ENCODE peak calls at places on chromosomes 1 and 21, in four cellular contexts. O is K562, H is HepG2, Q is GM12878. Y is an unnamed sample.

GRCh38 chr1:56940039-56940438 is 25.8 kb downstream of the C8B start:
- DNase-seq in O (no peak), H (no peak), Q (no peak), Y (no peak)

GRCh38 chr1:193927550-193927949 is 741.1 kb upstream of the B3GALT2 start:
- DNase-seq in O (no peak), H (no peak), Q (no peak), Y (no peak)

GRCh38 chr1:171233183-171233582 is 15.1 kb upstream of the FMO1 start:
- DNase-seq in O (no peak), H (no peak), Q (no peak), Y (no peak)

GRCh38 chr1:115299266-115299665 is 38.8 kb downstream of the NGF start:
- DNase-seq in O (no peak), H (no peak), Q (no peak), Y (no peak)

GRCh38 chr1:89363196-89363595 is 663 bp upstream of the GBP6 start:
- DNase-seq in O (no peak), H (no peak), Q (peak; percentile 42), Y (no peak)

GRCh38 chr21:42855143-42855936 is 24.0 kb downstream of the WDR4 start:
- DNase-seq in O (no peak), H (no peak), Q (no peak), Y (no peak)

GRCh38 chr1:18915341-18915740 is 13.0 kb upstream of the ALDH4A1 start:
- DNase-seq in O (no peak), H (no peak), Q (no peak), Y (no peak)

GRCh38 chr1:245440933-245441332 is 286.1 kb downstream of the KIF26B start:
- DNase-seq in O (no peak), H (no peak), Q (no peak), Y (no peak)

GRCh38 chr21:32976791-32977190 is 48.9 kb upstream of the OLIG2 start:
- DNase-seq in O (no peak), H (no peak), Q (no peak), Y (no peak)

GRCh38 chr1:87061742-87062156 is 147.3 kb downstream of the HS2ST1 start:
- DNase-seq in O (no peak), H (no peak), Q (peak; percentile 66), Y (no peak)

GRCh38 chr1:53384796-53385195 is 56.9 kb upstream of the LRP8 start:
- DNase-seq in O (no peak), H (no peak), Q (no peak), Y (no peak)

GRCh38 chr1:33599516-33600115 is 127.2 kb downstream of the ZSCAN20 start:
- DNase-seq in O (no peak), H (no peak), Q (no peak), Y (no peak)

DNA sequence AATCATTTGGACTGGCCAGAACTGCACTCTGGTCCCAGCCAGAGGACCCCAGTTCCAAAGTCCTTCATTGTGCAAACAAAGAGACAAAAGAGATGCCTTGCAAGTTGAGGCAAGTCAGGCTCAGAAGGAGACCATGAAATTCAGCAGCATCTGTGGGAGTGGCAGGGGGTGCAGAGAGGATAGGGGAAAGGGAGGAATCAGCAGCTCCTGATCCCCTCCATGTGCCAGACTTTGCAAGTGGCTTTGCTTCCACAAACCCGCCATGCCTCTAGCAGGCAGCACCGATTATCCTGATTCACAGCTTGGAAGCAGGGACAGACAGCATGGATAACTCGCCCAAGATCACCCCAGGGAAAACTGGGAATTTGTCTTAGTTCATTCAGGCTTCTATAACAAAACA is 2.1 kb upstream of the CAPN9 start:
- DNase-seq in O (no peak), H (no peak), Q (no peak), Y (no peak)
- TF ChIP-seq ATF3 in O (no peak), H (no peak), Q (no peak), Y (no peak)

GRCh38 chr1:152513081-152513480 is 1.2 kb upstream of the CRCT1 start:
- DNase-seq in O (no peak), H (no peak), Q (no peak), Y (no peak)

GRCh38 chr1:152517237-152517811 is 3.0 kb downstream of the CRCT1 start:
- DNase-seq in O (no peak), H (no peak), Q (no peak), Y (no peak)

GRCh38 chr1:152515454-152515823 is 1.2 kb downstream of the CRCT1 start:
- DNase-seq in O (no peak), H (no peak), Q (no peak), Y (no peak)

GRCh38 chr1:152516082-152516481 is 1.8 kb downstream of the CRCT1 start:
- DNase-seq in O (no peak), H (no peak), Q (no peak), Y (no peak)

DNA sequence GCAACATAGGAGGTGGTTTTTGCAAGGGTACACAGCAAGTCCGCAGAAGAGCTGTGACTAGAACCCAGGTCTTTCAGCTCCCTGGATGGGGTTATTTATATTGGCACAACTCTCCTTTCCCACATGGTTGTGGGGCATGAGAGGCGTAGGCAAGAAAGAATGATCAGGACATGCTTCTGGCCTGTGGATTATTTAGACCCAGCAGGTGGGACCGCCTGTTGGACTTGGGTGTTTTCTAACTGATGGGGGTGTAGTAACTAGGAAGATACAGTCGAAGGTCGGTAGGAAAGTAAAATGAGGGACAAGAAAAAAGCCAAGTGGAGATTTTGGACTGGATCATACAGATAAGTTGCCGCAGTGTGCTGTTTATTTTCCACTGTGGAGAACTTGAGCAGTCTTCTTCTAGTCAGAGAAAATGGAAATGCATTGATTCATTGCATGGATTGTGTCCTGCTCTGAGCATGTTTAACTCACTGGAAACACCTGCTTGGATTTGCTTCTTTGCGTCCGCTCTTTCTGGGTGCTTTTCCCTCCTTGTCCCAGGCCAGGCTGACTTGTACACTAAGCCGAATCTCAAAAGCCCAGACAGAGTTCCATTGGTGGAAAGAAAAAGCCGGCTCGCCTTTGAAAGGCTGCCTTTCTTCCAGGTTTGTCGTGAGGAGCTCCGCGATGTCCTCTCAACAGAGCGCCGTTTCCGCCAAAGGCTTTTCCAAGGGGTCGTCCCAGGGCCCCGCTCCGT is 602 bp downstream of the CRCT1 start:
- DNase-seq in O (no peak), H (no peak), Q (no peak), Y (no peak)
- TF ChIP-seq NR2C2 in O (no peak), H (no peak), Q (no peak), Y (no peak)

GRCh38 chr1:75764057-75764655 is 21.9 kb upstream of the RABGGTB start:
- DNase-seq in O (peak; percentile 46), H (no peak), Q (no peak), Y (no peak)
- TF ChIP-seq ATF3 in O (no peak), H (no peak), Q (no peak), Y (no peak)

DNA sequence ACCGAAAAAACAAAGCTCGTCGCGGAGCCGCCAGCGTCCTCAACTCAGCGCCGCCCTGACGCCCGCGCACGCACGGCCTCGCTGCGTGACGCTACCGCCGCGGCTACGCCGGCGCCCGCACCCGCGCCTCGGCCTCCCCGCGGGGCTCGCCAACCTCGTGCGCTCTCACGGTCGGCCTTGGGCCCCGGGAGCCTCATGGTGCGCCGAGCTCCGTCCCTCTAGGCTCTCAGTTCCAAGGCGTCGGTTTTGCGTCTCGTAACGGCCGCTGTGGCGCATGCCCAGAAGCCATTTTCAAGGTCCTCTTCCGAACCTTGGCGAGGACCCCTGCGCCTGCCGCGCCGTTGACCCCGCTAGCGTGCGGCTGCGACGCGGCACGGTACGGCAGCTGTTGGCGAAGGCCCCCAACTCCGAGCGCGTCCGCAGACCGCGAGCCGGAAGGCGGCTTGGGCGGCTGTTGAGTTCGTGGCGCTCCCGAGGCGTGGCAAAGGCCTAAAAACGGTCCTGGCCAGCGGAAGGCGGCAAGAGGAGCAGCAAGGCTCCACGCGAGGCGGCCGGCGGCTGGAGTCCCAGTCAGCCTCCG is at the start of gene HENMT1:
- DNase-seq in O (no peak), H (no peak), Q (peak; percentile 23), Y (peak; percentile 68)
- TF ChIP-seq NR2C2 in O (no peak), H (no peak), Q (no peak), Y (peak; percentile 85)

GRCh38 chr1:220747426-220748090 is 564 bp upstream of the MTARC2 start:
- DNase-seq in O (no peak), H (no peak), Q (no peak), Y (no peak)

GRCh38 chr1:220751130-220751529 is 3.0 kb downstream of the MTARC2 start:
- DNase-seq in O (no peak), H (no peak), Q (no peak), Y (no peak)

GRCh38 chr1:220742520-220742919 is 5.6 kb upstream of the MTARC2 start:
- DNase-seq in O (no peak), H (no peak), Q (no peak), Y (no peak)

GRCh38 chr1:220750126-220750525 is 2.0 kb downstream of the MTARC2 start:
- DNase-seq in O (no peak), H (no peak), Q (no peak), Y (no peak)

DNA sequence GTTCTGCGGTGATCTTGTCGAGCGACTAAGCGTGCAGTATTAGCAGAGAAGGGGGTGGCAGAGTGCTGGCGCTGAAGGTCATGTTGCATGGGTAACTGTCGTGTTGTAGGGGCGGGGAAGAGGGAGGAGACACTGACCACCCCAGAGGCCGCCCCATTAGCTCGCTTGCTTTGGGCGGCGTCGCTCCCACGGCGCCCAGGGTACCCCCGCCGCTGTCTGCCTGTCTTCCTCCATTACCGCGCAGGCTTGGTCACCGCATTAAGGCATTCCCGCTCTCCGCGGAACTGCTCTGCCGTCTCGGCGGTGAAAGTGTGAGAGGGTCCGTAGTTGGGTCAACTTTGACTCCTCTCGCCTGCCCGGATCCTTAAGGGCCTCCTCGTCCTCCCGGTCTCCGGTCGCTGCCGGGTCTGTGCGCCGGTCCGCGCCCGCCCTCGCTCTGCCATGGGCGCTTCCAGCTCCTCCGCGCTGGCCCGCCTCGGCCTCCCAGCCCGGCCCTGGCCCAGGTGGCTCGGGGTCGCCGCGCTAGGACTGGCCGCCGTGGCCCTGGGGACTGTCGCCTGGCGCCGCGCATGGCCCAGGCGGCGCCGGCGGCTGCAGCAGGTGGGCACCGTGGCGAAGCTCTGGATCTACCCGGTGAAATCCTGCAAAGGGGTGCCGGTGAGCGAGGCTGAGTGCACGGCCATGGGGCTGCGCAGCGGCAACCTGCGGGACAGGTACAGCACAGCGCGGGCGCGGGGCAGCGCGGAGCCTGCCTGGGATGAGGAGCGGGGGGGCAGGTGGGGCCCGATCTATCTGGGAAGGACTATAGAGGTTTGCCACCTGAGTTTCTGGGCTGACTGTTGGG is at the start of gene MTARC2:
- DNase-seq in O (no peak), H (peak; percentile 83), Q (no peak), Y (peak; percentile 81)
- TF ChIP-seq ATF3 in O (no peak), H (peak; percentile 17), Q (no peak), Y (no peak)

DNA sequence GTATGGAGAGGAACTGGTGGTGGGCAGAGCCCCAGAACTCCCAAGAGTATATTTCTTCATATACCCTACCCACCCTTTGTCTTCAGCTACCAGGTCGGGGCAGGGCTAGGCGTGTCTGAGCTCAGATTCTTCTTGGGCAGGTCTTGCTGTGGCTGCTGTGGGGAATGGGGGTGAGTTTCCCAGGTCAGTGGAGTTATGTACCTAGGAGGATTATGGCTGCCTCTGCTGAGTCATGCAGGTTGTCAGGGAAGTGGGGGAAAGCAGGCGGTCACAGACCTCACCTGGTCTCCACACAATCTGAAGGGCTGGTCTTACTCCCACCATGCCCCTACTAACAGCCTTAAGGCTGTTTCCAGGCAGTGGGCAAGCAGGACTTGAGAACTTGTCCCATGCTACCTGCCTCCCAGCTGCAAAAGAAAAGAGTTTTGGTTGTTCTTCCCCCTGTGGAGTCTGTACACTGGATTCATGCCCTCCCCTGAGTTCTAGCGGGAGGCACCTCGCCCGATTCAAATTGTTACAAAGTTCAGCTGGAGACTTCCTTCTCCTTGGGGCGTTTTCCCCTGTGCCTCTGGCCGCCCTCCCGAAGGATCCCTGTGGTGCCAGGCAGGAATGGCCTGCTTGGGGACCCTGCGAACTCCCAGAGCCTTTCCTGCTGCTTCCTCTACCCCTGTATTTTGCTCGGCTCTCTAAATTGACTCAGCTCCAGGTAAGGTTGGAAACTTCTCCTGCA is 58.6 kb downstream of the NPHS2 start:
- DNase-seq in O (no peak), H (no peak), Q (no peak), Y (no peak)
- TF ChIP-seq NR2C2 in O (no peak), H (no peak), Q (no peak), Y (no peak)

Y was measured in WTC11.